ENCODE peak calls at places on chromosomes 6 and 20, in six cellular contexts. K is PC-3, R is aorta, L is colonic mucosa, I is IMR-90, W is endodermal cell. X is an unnamed sample.
A peak's percentile ranks its signal among the peaks of the same experiment; 100 is the strongest.

GRCh38 chr20:32396656-32397160 is 38.6 kb downstream of the ASXL1 start:
- DNase-seq in K (no peak), R (no peak), L (no peak), I (peak; percentile 42), W (no peak), X (no peak)

GRCh38 chr6:23446394-23447001 is 679.5 kb upstream of the NRSN1 start:
- DNase-seq in K (peak; percentile 79), R (no peak), L (no peak), I (peak; percentile 76), W (no peak), X (no peak)

GRCh38 chr6:117317261-117317660 is 51.9 kb downstream of the VGLL2 start:
- DNase-seq in K (peak; percentile 59), R (no peak), L (no peak), I (peak; percentile 6), W (no peak), X (peak; percentile 3)

GRCh38 chr20:33673411-33674293 is 576 bp downstream of the NECAB3 start:
- DNase-seq in K (peak; percentile 31), R (no peak), L (no peak), I (peak; percentile 40), W (peak; percentile 64), X (no peak)

GRCh38 chr6:72776456-72776855 is 154.6 kb downstream of the KCNQ5 start:
- DNase-seq in K (no peak), R (no peak), L (no peak), I (no peak), W (no peak), X (no peak)

GRCh38 chr6:165515963-165516624 is 146.9 kb downstream of the PDE10A start:
- DNase-seq in K (peak; percentile 65), R (no peak), L (no peak), I (peak; percentile 78), W (no peak), X (no peak)

GRCh38 chr20:31494131-31494530 is 19.0 kb downstream of the REM1 start:
- DNase-seq in K (peak; percentile 72), R (no peak), L (no peak), I (peak; percentile 41), W (peak; percentile 90), X (no peak)

GRCh38 chr20:1949711-1950110 is 44.1 kb downstream of the PDYN start:
- DNase-seq in K (no peak), R (no peak), L (no peak), I (no peak), W (no peak), X (no peak)

GRCh38 chr20:4026093-4026601 is 10.8 kb upstream of the RNF24 start:
- DNase-seq in K (peak; percentile 75), R (no peak), L (no peak), I (peak; percentile 88), W (peak; percentile 80), X (no peak)

GRCh38 chr20:31861346-31862156 is 8.8 kb downstream of the DUSP15 start:
- DNase-seq in K (peak; percentile 53), R (peak; percentile 89), L (peak; percentile 64), I (peak; percentile 36), W (peak; percentile 95), X (peak; percentile 63)

GRCh38 chr6:81816387-81816786 is 63.9 kb upstream of the TENT5A start:
- DNase-seq in K (no peak), R (no peak), L (no peak), I (no peak), W (no peak), X (no peak)

GRCh38 chr6:156280131-156280530 is 497.0 kb upstream of the ARID1B start:
- DNase-seq in K (no peak), R (no peak), L (no peak), I (no peak), W (no peak), X (no peak)

GRCh38 chr20:37226889-37227288 is 34.7 kb downstream of the GHRH start:
- DNase-seq in K (no peak), R (no peak), L (peak; percentile 30), I (peak; percentile 21), W (no peak), X (no peak)

GRCh38 chr6:131001945-131002661 is 60.9 kb downstream of the EPB41L2 start:
- DNase-seq in K (no peak), R (no peak), L (no peak), I (peak; percentile 44), W (no peak), X (no peak)

GRCh38 chr6:43396408-43397149 is 27.1 kb upstream of the ZNF318 start:
- DNase-seq in K (peak; percentile 76), R (no peak), L (no peak), I (no peak), W (no peak), X (no peak)

GRCh38 chr20:22700387-22700786 is 116.0 kb upstream of the FOXA2 start:
- DNase-seq in K (peak; percentile 14), R (no peak), L (no peak), I (no peak), W (no peak), X (no peak)

GRCh38 chr20:878511-879307 is 37.4 kb downstream of the ANGPT4 start:
- DNase-seq in K (peak; percentile 26), R (no peak), L (no peak), I (peak; percentile 20), W (peak; percentile 87), X (peak; percentile 23)

DNA sequence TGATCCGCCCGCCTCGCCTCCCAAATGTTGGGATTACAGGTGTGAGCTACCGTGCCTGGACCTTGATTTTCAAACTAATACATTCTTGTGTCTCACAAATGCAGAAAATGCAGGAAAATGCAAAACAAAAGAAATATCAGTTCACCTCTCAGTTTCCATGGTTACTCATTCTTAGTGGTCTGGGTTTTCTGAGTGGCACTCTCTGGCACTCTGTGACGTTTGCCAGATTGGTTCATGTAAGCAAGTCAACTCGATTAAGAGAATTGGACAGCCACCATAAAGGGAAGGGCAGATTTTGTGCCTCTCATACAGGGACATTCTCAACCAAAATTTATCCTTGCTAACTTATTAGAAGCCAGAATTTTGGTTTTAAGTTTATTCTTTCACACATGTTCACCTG is 8.6 kb downstream of the CMTR1 start:
- DNase-seq in K (no peak), R (no peak), L (no peak), I (no peak), W (no peak), X (no peak)
- H3K36me3 ChIP-seq in K (peaks cover 35% of the 10 kb centered on the region), R (peaks cover 1% of the 10 kb centered on the region), L (peaks cover 5% of the 10 kb centered on the region), I (peaks cover 20% of the 10 kb centered on the region), W (peaks cover 63% of the 10 kb centered on the region), X (peaks cover 38% of the 10 kb centered on the region)

GRCh38 chr6:127877231-127877630 is 23.6 kb downstream of the THEMIS start:
- DNase-seq in K (no peak), R (no peak), L (no peak), I (no peak), W (no peak), X (no peak)

GRCh38 chr6:127879685-127880084 is 21.2 kb downstream of the THEMIS start:
- DNase-seq in K (no peak), R (peak; percentile 67), L (no peak), I (peak; percentile 7), W (peak; percentile 89), X (no peak)

GRCh38 chr6:127880452-127880851 is 20.4 kb downstream of the THEMIS start:
- DNase-seq in K (no peak), R (no peak), L (no peak), I (no peak), W (no peak), X (no peak)

DNA sequence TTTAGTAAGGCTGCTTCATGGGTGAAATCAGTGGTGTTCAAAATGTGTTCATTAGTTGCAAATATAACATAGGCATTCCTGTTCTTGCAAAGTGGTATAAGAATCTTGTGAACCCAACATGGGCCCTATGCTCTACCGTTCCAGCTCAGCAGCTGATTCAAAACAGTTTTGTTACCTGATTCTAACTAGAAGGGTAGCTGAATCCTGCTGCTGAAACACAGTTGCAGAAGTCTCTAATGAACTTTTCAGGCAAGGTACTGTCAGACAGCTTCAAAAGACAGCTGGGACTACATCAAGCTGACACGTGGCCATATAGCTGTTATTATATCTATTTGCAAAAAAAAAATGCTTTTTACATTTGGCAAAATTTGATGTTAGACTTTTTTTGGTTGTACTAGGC is 22.7 kb downstream of the THEMIS start:
- DNase-seq in K (no peak), R (no peak), L (no peak), I (no peak), W (no peak), X (no peak)
- H3K36me3 ChIP-seq in K (no peaks in the 10 kb centered on the region), R (no peaks in the 10 kb centered on the region), L (no peaks in the 10 kb centered on the region), I (no peaks in the 10 kb centered on the region), W (no peaks in the 10 kb centered on the region), X (no peaks in the 10 kb centered on the region)

DNA sequence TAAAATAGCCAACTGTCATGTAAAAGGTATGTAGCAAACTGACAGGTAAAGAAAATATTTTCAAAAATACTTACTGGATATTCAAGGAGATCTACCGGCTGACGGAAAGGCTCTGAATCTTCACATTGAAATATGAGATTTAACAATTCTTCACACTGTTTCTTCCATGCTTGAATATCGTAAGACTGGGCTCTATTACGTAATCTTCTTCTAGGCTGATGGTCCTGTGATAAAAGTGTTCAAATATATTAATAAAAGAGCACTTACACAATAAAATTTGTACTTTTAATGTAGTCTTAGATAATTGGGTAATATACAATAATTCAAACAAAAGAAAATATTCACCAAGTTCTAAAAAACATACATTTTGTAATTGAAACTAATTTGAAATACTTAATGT is 87.4 kb downstream of the IRAK1BP1 start:
- DNase-seq in K (no peak), R (no peak), L (no peak), I (no peak), W (no peak), X (no peak)
- H3K36me3 ChIP-seq in K (peaks cover 33% of the 10 kb centered on the region), R (no peaks in the 10 kb centered on the region), L (peaks cover 20% of the 10 kb centered on the region), I (peaks cover 10% of the 10 kb centered on the region), W (peaks cover 86% of the 10 kb centered on the region), X (peaks cover 43% of the 10 kb centered on the region)

DNA sequence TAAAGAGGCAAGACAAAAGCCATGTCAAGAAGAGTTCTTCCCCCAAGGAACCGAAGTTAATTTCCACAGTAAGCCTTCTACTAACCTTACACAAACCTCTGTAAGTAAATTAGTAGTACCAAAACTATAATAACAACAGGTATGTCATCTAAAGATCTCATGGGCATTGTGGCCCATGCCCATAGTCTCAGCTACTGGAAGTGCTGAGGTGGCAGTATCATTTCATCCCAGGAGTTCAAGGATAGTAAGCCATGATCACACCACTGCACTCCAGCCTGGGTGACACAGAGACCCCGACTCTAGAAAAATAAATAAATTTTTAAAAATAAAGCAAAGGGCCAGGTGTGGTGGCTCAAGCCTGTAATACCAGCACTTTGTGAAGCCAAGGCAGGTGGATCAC is 29.2 kb downstream of the MDN1 start:
- DNase-seq in K (no peak), R (no peak), L (no peak), I (no peak), W (no peak), X (no peak)
- H3K36me3 ChIP-seq in K (peaks cover 28% of the 10 kb centered on the region), R (peaks cover 8% of the 10 kb centered on the region), L (no peaks in the 10 kb centered on the region), I (peaks cover 15% of the 10 kb centered on the region), W (peaks cover 89% of the 10 kb centered on the region), X (peaks cover 81% of the 10 kb centered on the region)

DNA sequence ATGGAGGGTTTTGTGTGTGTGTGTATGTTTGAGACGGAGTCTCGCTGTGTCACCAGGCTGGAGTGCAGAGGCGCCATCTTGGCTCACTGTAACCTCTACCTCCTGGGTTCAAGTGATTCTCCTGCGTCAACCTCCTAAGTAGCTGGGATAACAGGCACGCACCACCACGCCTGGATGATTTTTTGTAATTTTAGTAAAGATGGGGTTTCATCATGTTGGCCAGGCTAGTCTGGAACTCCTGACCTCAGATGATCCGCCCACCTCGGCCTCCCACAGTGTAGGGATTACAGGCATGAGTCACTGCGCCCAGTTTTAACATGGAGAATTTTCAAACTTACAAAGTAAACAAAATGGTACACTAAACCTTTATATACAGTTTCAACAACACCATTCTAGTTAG is 22.8 kb downstream of the AMD1 start:
- DNase-seq in K (no peak), R (no peak), L (no peak), I (peak; percentile 47), W (no peak), X (no peak)
- H3K36me3 ChIP-seq in K (peaks cover 50% of the 10 kb centered on the region), R (peaks cover 4% of the 10 kb centered on the region), L (peaks cover 33% of the 10 kb centered on the region), I (peaks cover 30% of the 10 kb centered on the region), W (peaks cover 90% of the 10 kb centered on the region), X (peaks cover 44% of the 10 kb centered on the region)

GRCh38 chr6:73984851-73985250 is 288.8 kb downstream of the CD109 start:
- DNase-seq in K (no peak), R (no peak), L (no peak), I (no peak), W (no peak), X (no peak)
- H3K36me3 ChIP-seq in K (no peaks in the 10 kb centered on the region), R (no peaks in the 10 kb centered on the region), L (no peaks in the 10 kb centered on the region), I (no peaks in the 10 kb centered on the region), W (no peaks in the 10 kb centered on the region), X (no peaks in the 10 kb centered on the region)